ENCODE peak calls at places on chromosomes 6 and 20, in seven cellular contexts. One of them, this sample, is unnamed.

GRCh38 chr6:33304216-33304615 is 5.5 kb upstream of the RGL2 start:
- DNase-seq in gastrocnemius medialis: no peak
- DNase-seq in lower leg skin: no peak
- DNase-seq in prostate gland: no peak
- DNase-seq in H54: no peak
- DNase-seq in sigmoid colon: no peak
- DNase-seq in right lobe of liver: no peak
- DNase-seq in this sample: no peak

GRCh38 chr6:42967228-42967627 is 6.7 kb downstream of the GNMT start:
- DNase-seq in lower leg skin: no peak
- DNase-seq in sigmoid colon: no peak
- DNase-seq in right lobe of liver: no peak
- DNase-seq in prostate gland: no peak
- DNase-seq in gastrocnemius medialis: no peak
- DNase-seq in H54: no peak
- DNase-seq in this sample: no peak

GRCh38 chr6:2412731-2413130 is 167.3 kb upstream of the GMDS start:
- DNase-seq in lower leg skin: no peak
- DNase-seq in right lobe of liver: no peak
- DNase-seq in gastrocnemius medialis: no peak
- DNase-seq in H54: no peak
- DNase-seq in prostate gland: no peak
- DNase-seq in sigmoid colon: no peak
- DNase-seq in this sample: no peak

GRCh38 chr6:149334201-149334600 is 16.7 kb downstream of the TAB2 start:
- DNase-seq in right lobe of liver: no peak
- DNase-seq in sigmoid colon: no peak
- DNase-seq in gastrocnemius medialis: no peak
- DNase-seq in lower leg skin: no peak
- DNase-seq in H54: no peak
- DNase-seq in prostate gland: no peak
- DNase-seq in this sample: no peak

GRCh38 chr6:96015791-96016776 is at the start of gene FUT9:
- DNase-seq in H54: no peak
- DNase-seq in lower leg skin: no peak
- DNase-seq in sigmoid colon: peak
- DNase-seq in right lobe of liver: no peak
- DNase-seq in gastrocnemius medialis: no peak
- DNase-seq in prostate gland: peak
- DNase-seq in this sample: no peak

GRCh38 chr20:63735859-63736718 is at the start of gene LIME1:
- DNase-seq in lower leg skin: peak
- DNase-seq in prostate gland: no peak
- DNase-seq in H54: no peak
- DNase-seq in right lobe of liver: peak
- DNase-seq in sigmoid colon: peak
- DNase-seq in gastrocnemius medialis: no peak
- DNase-seq in this sample: no peak

GRCh38 chr6:17725083-17725482 is 18.4 kb upstream of the NUP153 start:
- DNase-seq in lower leg skin: no peak
- DNase-seq in sigmoid colon: peak
- DNase-seq in prostate gland: no peak
- DNase-seq in gastrocnemius medialis: no peak
- DNase-seq in right lobe of liver: no peak
- DNase-seq in H54: no peak
- DNase-seq in this sample: peak

GRCh38 chr20:32010096-32010495 is at the start of gene CCM2L:
- DNase-seq in lower leg skin: no peak
- DNase-seq in prostate gland: no peak
- DNase-seq in sigmoid colon: no peak
- DNase-seq in right lobe of liver: no peak
- DNase-seq in gastrocnemius medialis: no peak
- DNase-seq in H54: no peak
- DNase-seq in this sample: peak

GRCh38 chr6:5866547-5867051 is 140.1 kb downstream of the NRN1 start:
- DNase-seq in right lobe of liver: no peak
- DNase-seq in prostate gland: peak
- DNase-seq in sigmoid colon: no peak
- DNase-seq in gastrocnemius medialis: no peak
- DNase-seq in lower leg skin: no peak
- DNase-seq in H54: no peak
- DNase-seq in this sample: no peak

GRCh38 chr6:37041521-37041920 is 36.1 kb downstream of the FGD2 start:
- DNase-seq in lower leg skin: no peak
- DNase-seq in prostate gland: no peak
- DNase-seq in sigmoid colon: no peak
- DNase-seq in gastrocnemius medialis: no peak
- DNase-seq in right lobe of liver: no peak
- DNase-seq in H54: no peak
- DNase-seq in this sample: no peak

GRCh38 chr6:27503436-27504030 is 30.6 kb upstream of the ZNF184 start:
- DNase-seq in prostate gland: peak
- DNase-seq in sigmoid colon: peak
- DNase-seq in H54: no peak
- DNase-seq in right lobe of liver: peak
- DNase-seq in lower leg skin: peak
- DNase-seq in gastrocnemius medialis: no peak
- DNase-seq in this sample: peak

GRCh38 chr6:30216096-30216495 is 2.9 kb upstream of the TRIM26 start:
- DNase-seq in gastrocnemius medialis: no peak
- DNase-seq in sigmoid colon: no peak
- DNase-seq in prostate gland: no peak
- DNase-seq in right lobe of liver: no peak
- DNase-seq in H54: no peak
- DNase-seq in lower leg skin: no peak
- DNase-seq in this sample: no peak

GRCh38 chr6:149834513-149835481 is 29.4 kb downstream of the LRP11 start:
- DNase-seq in lower leg skin: no peak
- DNase-seq in H54: no peak
- DNase-seq in sigmoid colon: no peak
- DNase-seq in right lobe of liver: no peak
- DNase-seq in prostate gland: peak
- DNase-seq in gastrocnemius medialis: no peak
- DNase-seq in this sample: peak

GRCh38 chr20:58046311-58046710 is 182.1 kb downstream of the ANKRD60 start:
- DNase-seq in right lobe of liver: no peak
- DNase-seq in gastrocnemius medialis: no peak
- DNase-seq in sigmoid colon: no peak
- DNase-seq in H54: no peak
- DNase-seq in lower leg skin: peak
- DNase-seq in prostate gland: no peak
- DNase-seq in this sample: no peak

GRCh38 chr20:24275946-24276705 is 193.3 kb upstream of the SYNDIG1 start:
- DNase-seq in sigmoid colon: no peak
- DNase-seq in H54: no peak
- DNase-seq in lower leg skin: no peak
- DNase-seq in prostate gland: no peak
- DNase-seq in gastrocnemius medialis: no peak
- DNase-seq in right lobe of liver: no peak
- DNase-seq in this sample: no peak

GRCh38 chr20:3748073-3748472 is 15.6 kb downstream of the HSPA12B start:
- DNase-seq in H54: no peak
- DNase-seq in sigmoid colon: peak
- DNase-seq in lower leg skin: no peak
- DNase-seq in gastrocnemius medialis: no peak
- DNase-seq in prostate gland: no peak
- DNase-seq in right lobe of liver: peak
- DNase-seq in this sample: no peak

DNA sequence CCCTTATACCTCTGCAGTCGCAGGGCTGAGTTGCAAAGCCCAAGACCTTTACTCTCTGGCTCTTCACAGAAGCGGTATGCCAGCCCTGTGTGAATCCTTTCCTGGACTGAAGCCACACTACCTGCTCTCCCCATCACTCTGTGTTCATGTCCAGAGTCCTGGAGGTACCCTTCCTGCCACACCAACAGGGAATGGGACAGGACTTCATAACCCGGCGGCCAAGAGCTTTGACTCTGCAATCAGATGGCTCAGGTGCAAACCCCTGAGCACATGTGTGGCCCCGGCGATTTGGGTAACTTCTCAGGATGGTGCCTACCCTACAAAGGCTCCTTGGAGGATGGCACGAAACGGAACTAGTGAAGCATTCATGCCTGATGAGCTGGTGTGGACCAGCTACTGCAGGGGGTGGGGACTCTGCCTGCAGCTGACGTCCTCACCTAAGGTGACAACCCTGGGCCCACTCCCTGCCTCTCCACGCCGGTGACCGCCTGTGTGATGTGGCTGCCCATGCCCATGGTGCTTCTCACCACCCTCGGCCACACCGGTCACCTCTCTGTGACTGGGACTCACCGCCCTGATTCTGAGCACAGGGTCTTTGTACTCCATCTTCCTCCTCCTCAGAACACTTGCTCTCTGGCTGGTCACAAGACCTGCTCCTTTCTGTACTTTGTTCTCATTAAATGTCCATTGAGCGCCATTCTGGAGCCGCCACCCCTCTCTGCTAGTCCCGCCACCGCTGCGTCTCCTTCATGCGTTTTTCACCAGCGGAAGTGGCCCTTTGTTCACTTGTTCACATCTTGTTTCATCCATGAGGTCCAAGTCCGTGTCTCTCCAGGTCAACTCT is 116.7 kb downstream of the SULF2 start:
- DNase-seq in gastrocnemius medialis: no peak
- DNase-seq in H54: no peak
- DNase-seq in lower leg skin: peak
- DNase-seq in prostate gland: no peak
- DNase-seq in sigmoid colon: no peak
- DNase-seq in right lobe of liver: no peak
- DNase-seq in this sample: no peak
- TF ChIP-seq POLR2A in gastrocnemius medialis: no peak
- TF ChIP-seq POLR2A in H54: no peak
- TF ChIP-seq POLR2A in lower leg skin: no peak
- TF ChIP-seq POLR2A in prostate gland: no peak
- TF ChIP-seq POLR2A in sigmoid colon: no peak
- TF ChIP-seq POLR2A in right lobe of liver: no peak
- TF ChIP-seq POLR2A in this sample: no peak

DNA sequence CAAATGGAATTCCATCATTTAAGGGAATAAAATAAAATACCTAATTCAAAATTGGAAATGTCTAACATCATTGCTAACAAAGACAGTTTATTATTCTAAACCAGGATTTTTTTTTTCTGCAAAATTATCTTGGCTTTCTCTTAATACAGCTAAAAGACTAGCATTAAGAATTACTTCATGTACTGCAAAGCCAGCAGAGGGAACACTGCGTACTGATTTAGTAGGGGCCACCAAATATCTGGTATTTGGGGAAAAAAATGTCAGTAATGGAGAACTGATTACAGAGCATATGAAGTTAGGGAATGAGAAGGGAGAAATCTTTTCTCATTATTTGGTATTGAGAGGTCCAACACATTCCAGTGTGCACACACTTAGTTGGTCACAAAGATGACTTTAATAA is 3.2 kb upstream of the SOX4 start:
- DNase-seq in gastrocnemius medialis: no peak
- DNase-seq in H54: no peak
- DNase-seq in lower leg skin: no peak
- DNase-seq in sigmoid colon: no peak
- DNase-seq in right lobe of liver: no peak
- DNase-seq in prostate gland: no peak
- DNase-seq in this sample: no peak
- TF ChIP-seq POLR2A in gastrocnemius medialis: no peak
- TF ChIP-seq POLR2A in H54: no peak
- TF ChIP-seq POLR2A in lower leg skin: no peak
- TF ChIP-seq POLR2A in sigmoid colon: no peak
- TF ChIP-seq POLR2A in right lobe of liver: no peak
- TF ChIP-seq POLR2A in prostate gland: no peak
- TF ChIP-seq POLR2A in this sample: no peak

GRCh38 chr6:46172176-46172575 is 1.4 kb upstream of the ENPP5 start:
- DNase-seq in prostate gland: no peak
- DNase-seq in gastrocnemius medialis: peak
- DNase-seq in right lobe of liver: no peak
- DNase-seq in lower leg skin: no peak
- DNase-seq in sigmoid colon: no peak
- DNase-seq in H54: no peak
- DNase-seq in this sample: no peak

GRCh38 chr6:46174904-46175303 is 4.1 kb upstream of the ENPP5 start:
- DNase-seq in H54: no peak
- DNase-seq in sigmoid colon: no peak
- DNase-seq in lower leg skin: no peak
- DNase-seq in gastrocnemius medialis: no peak
- DNase-seq in prostate gland: no peak
- DNase-seq in right lobe of liver: no peak
- DNase-seq in this sample: no peak

GRCh38 chr6:46175446-46175845 is 4.7 kb upstream of the ENPP5 start:
- DNase-seq in sigmoid colon: no peak
- DNase-seq in right lobe of liver: no peak
- DNase-seq in gastrocnemius medialis: no peak
- DNase-seq in lower leg skin: no peak
- DNase-seq in prostate gland: no peak
- DNase-seq in H54: no peak
- DNase-seq in this sample: no peak

GRCh38 chr6:46175976-46176375 is 5.2 kb upstream of the ENPP5 start:
- DNase-seq in sigmoid colon: no peak
- DNase-seq in gastrocnemius medialis: no peak
- DNase-seq in H54: no peak
- DNase-seq in prostate gland: no peak
- DNase-seq in right lobe of liver: no peak
- DNase-seq in lower leg skin: no peak
- DNase-seq in this sample: no peak

GRCh38 chr6:46170357-46171289 is at the start of gene ENPP5:
- DNase-seq in prostate gland: peak
- DNase-seq in lower leg skin: peak
- DNase-seq in H54: no peak
- DNase-seq in sigmoid colon: peak
- DNase-seq in gastrocnemius medialis: peak
- DNase-seq in right lobe of liver: peak
- DNase-seq in this sample: peak
- TF ChIP-seq POLR2A in prostate gland: peak
- TF ChIP-seq POLR2A in lower leg skin: no peak
- TF ChIP-seq POLR2A in H54: no peak
- TF ChIP-seq POLR2A in sigmoid colon: no peak
- TF ChIP-seq POLR2A in gastrocnemius medialis: peak
- TF ChIP-seq POLR2A in right lobe of liver: peak
- TF ChIP-seq POLR2A in this sample: peak

GRCh38 chr6:150867117-150867516 is 1.6 kb downstream of the MTHFD1L start:
- DNase-seq in prostate gland: no peak
- DNase-seq in right lobe of liver: no peak
- DNase-seq in lower leg skin: peak
- DNase-seq in sigmoid colon: no peak
- DNase-seq in H54: no peak
- DNase-seq in gastrocnemius medialis: no peak
- DNase-seq in this sample: no peak

GRCh38 chr6:150868759-150869158 is 3.3 kb downstream of the MTHFD1L start:
- DNase-seq in sigmoid colon: no peak
- DNase-seq in prostate gland: no peak
- DNase-seq in lower leg skin: peak
- DNase-seq in H54: no peak
- DNase-seq in gastrocnemius medialis: no peak
- DNase-seq in right lobe of liver: no peak
- DNase-seq in this sample: no peak

GRCh38 chr6:150865043-150865405 is 478 bp upstream of the MTHFD1L start:
- DNase-seq in H54: no peak
- DNase-seq in lower leg skin: no peak
- DNase-seq in sigmoid colon: no peak
- DNase-seq in gastrocnemius medialis: no peak
- DNase-seq in right lobe of liver: no peak
- DNase-seq in prostate gland: no peak
- DNase-seq in this sample: no peak

GRCh38 chr6:150865406-150866146 is at the start of gene MTHFD1L:
- DNase-seq in H54: no peak
- DNase-seq in prostate gland: peak
- DNase-seq in sigmoid colon: peak
- DNase-seq in gastrocnemius medialis: peak
- DNase-seq in lower leg skin: peak
- DNase-seq in right lobe of liver: peak
- DNase-seq in this sample: peak

GRCh38 chr6:150866147-150867073 is 908 bp downstream of the MTHFD1L start:
- DNase-seq in H54: peak
- DNase-seq in sigmoid colon: peak
- DNase-seq in right lobe of liver: peak
- DNase-seq in lower leg skin: peak
- DNase-seq in prostate gland: peak
- DNase-seq in gastrocnemius medialis: peak
- DNase-seq in this sample: peak
- TF ChIP-seq POLR2A in H54: peak
- TF ChIP-seq POLR2A in sigmoid colon: no peak
- TF ChIP-seq POLR2A in right lobe of liver: peak
- TF ChIP-seq POLR2A in lower leg skin: no peak
- TF ChIP-seq POLR2A in prostate gland: no peak
- TF ChIP-seq POLR2A in gastrocnemius medialis: no peak
- TF ChIP-seq POLR2A in this sample: no peak

This sample was measured in uterus.